ENCODE peak calls at places on chromosomes 13 and 19, in ten cellular contexts. F is iris pigment epithelial cell; W is left cardiac atrium; A is RPMI8226; K is EL; S is adipocyte; M is NCI-H2081; Y is activated CD8-positive, alpha-beta T cell treated with anti-CD3 and anti-CD28 coated beads, Interleukin-2, amount 10 ng/mL, durations not matched to agents 7 days and 5 days; N is stimulated activated CD8-positive, alpha-beta memory T cell treated with anti-CD3 and anti-CD28 coated beads, Interleukin-2, amount 100 ng/mL, for 48 hours; R is retina. O is an unnamed sample.

GRCh38 chr19:37505958-37506386 is 767 bp upstream of the ZNF793 start:
- DNase-seq in F (no peak), N (peak; percentile 39), K (no peak), Y (no peak), W (no peak), M (no peak), A (no peak), S (no peak), R (no peak), O (no peak)

GRCh38 chr13:100428966-100429365 is 159.6 kb downstream of the GGACT start:
- DNase-seq in R (no peak), K (no peak), A (no peak), M (peak; percentile 63), F (no peak), W (no peak), N (no peak), Y (no peak), S (no peak), O (no peak)

GRCh38 chr19:38513762-38514167 is 80.3 kb downstream of the RYR1 start:
- DNase-seq in N (no peak), M (no peak), Y (peak; percentile 75), R (no peak), F (no peak), W (no peak), A (no peak), K (no peak), S (no peak), O (no peak)

GRCh38 chr19:51137812-51138425 is 4.2 kb upstream of the SIGLEC7 start:
- DNase-seq in A (no peak), R (no peak), S (no peak), W (no peak), M (no peak), N (no peak), K (no peak), F (no peak), Y (no peak), O (no peak)

GRCh38 chr19:43439183-43440063 is 24.7 kb downstream of the TEX101 start:
- DNase-seq in A (no peak), Y (peak; percentile 68), M (no peak), W (no peak), R (no peak), F (no peak), K (peak; percentile 56), S (peak; percentile 41), N (no peak), O (no peak)

GRCh38 chr13:31898383-31899071 is 133.0 kb upstream of the FRY start:
- DNase-seq in W (no peak), N (no peak), S (no peak), A (no peak), F (no peak), Y (no peak), M (no peak), K (no peak), R (no peak), O (no peak)

GRCh38 chr13:94947965-94948371 is 235.6 kb upstream of the SOX21 start:
- DNase-seq in M (peak; percentile 69), W (no peak), S (no peak), R (peak; percentile 44), A (no peak), Y (no peak), F (no peak), N (no peak), K (no peak), O (no peak)

GRCh38 chr13:61052175-61052574 is 363.5 kb downstream of the PCDH20 start:
- DNase-seq in K (no peak), W (no peak), R (no peak), Y (no peak), A (no peak), F (no peak), N (no peak), M (no peak), S (no peak), O (no peak)

GRCh38 chr19:46618670-46619231 is 6.1 kb downstream of the PTGIR start:
- DNase-seq in Y (no peak), K (no peak), M (peak; percentile 60), R (no peak), S (peak; percentile 29), N (no peak), W (peak; percentile 12), F (peak; percentile 59), A (no peak), O (no peak)

GRCh38 chr19:50712833-50713232 is 6.8 kb downstream of the SHANK1 start:
- DNase-seq in R (no peak), M (no peak), W (no peak), F (no peak), S (no peak), K (no peak), Y (peak; percentile 32), N (no peak), A (no peak), O (no peak)

GRCh38 chr13:38535271-38535670 is 151.6 kb upstream of the FREM2 start:
- DNase-seq in K (no peak), Y (no peak), S (no peak), F (no peak), R (no peak), N (no peak), W (no peak), A (no peak), M (peak; percentile 94), O (no peak)

GRCh38 chr13:40148742-40149141 is 493.3 kb downstream of the COG6 start:
- DNase-seq in N (no peak), F (no peak), S (no peak), A (no peak), W (no peak), M (no peak), K (no peak), R (no peak), Y (no peak), O (no peak)

GRCh38 chr19:47778089-47778953 is at the start of gene SELENOW:
- DNase-seq in M (peak; percentile 86), A (peak; percentile 84), W (peak; percentile 83), F (peak; percentile 63), R (peak; percentile 95), K (peak; percentile 66), N (peak; percentile 68), S (peak; percentile 82), Y (peak; percentile 83), O (peak; percentile 76)

GRCh38 chr19:55474269-55475265 is 1.9 kb upstream of the ZNF628 start:
- DNase-seq in M (no peak), A (no peak), Y (no peak), N (no peak), S (no peak), K (no peak), W (no peak), F (peak; percentile 41), R (no peak), O (no peak)

GRCh38 chr13:48304132-48304876 is 753 bp downstream of the RB1 start:
- DNase-seq in A (peak; percentile 79), K (peak; percentile 64), N (no peak), Y (peak; percentile 51), M (peak; percentile 7), F (peak; percentile 63), S (peak; percentile 78), W (peak; percentile 50), R (peak; percentile 66), O (no peak)

GRCh38 chr19:53374743-53375142 is 9.2 kb downstream of the ZNF525 start:
- DNase-seq in M (no peak), A (no peak), N (no peak), F (no peak), R (no peak), S (no peak), Y (no peak), W (no peak), K (no peak), O (no peak)

GRCh38 chr13:45219938-45220375 is 19.1 kb upstream of the KCTD4 start:
- DNase-seq in K (peak; percentile 88), Y (no peak), F (peak; percentile 77), N (no peak), S (peak; percentile 47), R (no peak), M (peak; percentile 54), W (no peak), A (no peak), O (no peak)

GRCh38 chr19:33242911-33243310 is 17.3 kb upstream of the SLC7A10 start:
- DNase-seq in W (no peak), Y (no peak), A (no peak), N (no peak), K (no peak), F (no peak), S (no peak), M (no peak), R (no peak), O (no peak)

GRCh38 chr13:98751397-98752110 is 918 bp downstream of the SLC15A1 start:
- DNase-seq in S (peak; percentile 41), K (peak; percentile 26), M (no peak), A (no peak), N (no peak), F (no peak), W (no peak), R (peak; percentile 46), Y (no peak), O (no peak)

GRCh38 chr13:113411216-113412023 is 41.9 kb downstream of the ADPRHL1 start:
- DNase-seq in S (peak; percentile 92), N (no peak), Y (no peak), R (no peak), F (peak; percentile 96), K (peak; percentile 94), M (no peak), W (peak; percentile 69), A (no peak), O (no peak)

GRCh38 chr19:14580623-14581237 is 2.2 kb upstream of the CLEC17A start:
- DNase-seq in R (no peak), M (no peak), Y (no peak), N (no peak), F (no peak), K (no peak), W (no peak), A (peak; percentile 57), S (no peak), O (no peak)

GRCh38 chr19:47274071-47274890 is at the start of gene INAFM1:
- DNase-seq in S (peak; percentile 98), N (peak; percentile 100), W (peak; percentile 98), K (peak; percentile 93), M (peak; percentile 75), A (peak; percentile 89), R (peak; percentile 94), Y (peak; percentile 99), F (peak; percentile 92), O (peak; percentile 99)

GRCh38 chr13:99120751-99121150 is 79.9 kb upstream of the UBAC2 start:
- DNase-seq in S (no peak), N (no peak), F (no peak), W (no peak), A (no peak), Y (no peak), R (no peak), M (no peak), K (no peak), O (no peak)

GRCh38 chr13:32381539-32381938 is 46.4 kb downstream of the N4BP2L1 start:
- DNase-seq in S (peak; percentile 40), A (peak; percentile 6), F (peak; percentile 36), W (no peak), M (peak; percentile 18), K (peak; percentile 2), R (peak; percentile 13), Y (peak; percentile 46), N (no peak), O (no peak)

GRCh38 chr13:79306650-79307049 is 99.4 kb downstream of the RBM26 start:
- DNase-seq in W (no peak), F (no peak), N (no peak), K (no peak), A (no peak), M (no peak), R (no peak), S (no peak), Y (no peak), O (no peak)

GRCh38 chr13:34672631-34673030 is 269.4 kb upstream of the NBEA start:
- DNase-seq in N (no peak), F (no peak), W (no peak), A (no peak), R (no peak), S (no peak), K (peak; percentile 8), Y (no peak), M (no peak), O (no peak)

GRCh38 chr13:54248306-54248705 is 1219.7 kb downstream of the OLFM4 start:
- DNase-seq in W (no peak), A (no peak), N (no peak), R (no peak), Y (no peak), M (no peak), S (no peak), K (no peak), F (no peak), O (no peak)

GRCh38 chr13:39321578-39321977 is 281.4 kb downstream of the LHFPL6 start:
- DNase-seq in K (no peak), S (peak; percentile 78), F (peak; percentile 37), Y (no peak), W (peak; percentile 35), N (no peak), A (no peak), M (no peak), R (no peak), O (no peak)